ENCODE peak calls at places on chromosome 11, in four cellular contexts. B is NCI-H446 treated with DMSO at 0.1 percent for 48 hours; R is stimulated activated CD4-positive, alpha-beta T cell treated with anti-CD3 and anti-CD28 coated beads, Interleukin-15, amount 100 ng/mL, for 1 hour; M is GM23248. C is an unnamed sample.

GRCh38 chr11:105211806-105212531 is 72.4 kb upstream of the CARD18 start:
- DNase-seq in B (no peak), R (no peak), M (no peak), C (no peak)

GRCh38 chr11:35017528-35018342 is 101.3 kb downstream of the PDHX start:
- DNase-seq in B (no peak), R (no peak), M (no peak), C (no peak)

GRCh38 chr11:11965192-11965591 is 43.2 kb downstream of the DKK3 start:
- DNase-seq in B (no peak), R (no peak), M (no peak), C (no peak)

GRCh38 chr11:95849087-95849825 is 59.0 kb downstream of the CEP57 start:
- DNase-seq in B (peak), R (no peak), M (peak), C (peak)

GRCh38 chr11:71096751-71097388 is 155.5 kb downstream of the SHANK2 start:
- DNase-seq in B (no peak), R (no peak), M (no peak), C (no peak)

GRCh38 chr11:43567396-43567975 is 113.1 kb upstream of the HSD17B12 start:
- DNase-seq in B (peak), R (no peak), M (peak), C (no peak)

GRCh38 chr11:63775221-63775620 is 6.6 kb upstream of the ZFTA start:
- DNase-seq in B (no peak), R (no peak), M (no peak), C (no peak)

GRCh38 chr11:34380696-34381095 is 22.9 kb upstream of the ABTB2 start:
- DNase-seq in B (no peak), R (no peak), M (peak), C (no peak)

GRCh38 chr11:117644403-117645155 is 152.4 kb downstream of the DSCAML1 start:
- DNase-seq in B (no peak), R (no peak), M (no peak), C (no peak)

GRCh38 chr11:101866619-101867491 is 48.0 kb upstream of the CEP126 start:
- DNase-seq in B (no peak), R (no peak), M (peak), C (no peak)

GRCh38 chr11:128881221-128881620 is 9.9 kb upstream of the KCNJ5 start:
- DNase-seq in B (peak), R (no peak), M (no peak), C (no peak)

GRCh38 chr11:102788334-102789035 is 8.1 kb upstream of the MMP10 start:
- DNase-seq in B (no peak), R (no peak), M (peak), C (no peak)

GRCh38 chr11:14312736-14313438 is 46.1 kb downstream of the RRAS2 start:
- DNase-seq in B (no peak), R (no peak), M (peak), C (no peak)

GRCh38 chr11:61027141-61027840 is 55.8 kb downstream of the CD6 start:
- DNase-seq in B (no peak), R (no peak), M (no peak), C (peak)

GRCh38 chr11:62896049-62896448 is 15.4 kb downstream of the SLC3A2 start:
- DNase-seq in B (no peak), R (no peak), M (no peak), C (no peak)

GRCh38 chr11:69160296-69161116 is 4.8 kb downstream of the SMIM38 start:
- DNase-seq in B (no peak), R (no peak), M (no peak), C (no peak)

GRCh38 chr11:94725071-94725470 is 43.1 kb upstream of the AMOTL1 start:
- DNase-seq in B (no peak), R (no peak), M (no peak), C (no peak)

GRCh38 chr11:22780914-22781593 is 48.5 kb downstream of the SVIP start:
- DNase-seq in B (no peak), R (no peak), M (no peak), C (no peak)

GRCh38 chr11:70033711-70034070 is 44.4 kb upstream of the ANO1 start:
- DNase-seq in B (no peak), R (no peak), M (no peak), C (no peak)

GRCh38 chr11:293293-293851 is 4.4 kb downstream of the PGGHG start:
- DNase-seq in B (no peak), R (no peak), M (no peak), C (no peak)

GRCh38 chr11:113901141-113901540 is 3.5 kb upstream of the HTR3B start:
- DNase-seq in B (no peak), R (no peak), M (no peak), C (no peak)

GRCh38 chr11:46294365-46295309 is 17.2 kb downstream of the CREB3L1 start:
- DNase-seq in B (no peak), R (no peak), M (peak), C (no peak)

GRCh38 chr11:112880454-112880853 is 80.8 kb upstream of the NCAM1 start:
- DNase-seq in B (no peak), R (no peak), M (no peak), C (no peak)

GRCh38 chr11:58546841-58547240 is 28.8 kb downstream of the LPXN start:
- DNase-seq in B (no peak), R (no peak), M (no peak), C (no peak)

GRCh38 chr11:104957280-104957679 is 11.1 kb downstream of the CASP4 start:
- DNase-seq in B (no peak), R (no peak), M (no peak), C (no peak)

GRCh38 chr11:14974723-14975587 is 2.8 kb upstream of the CALCA start:
- DNase-seq in B (no peak), R (peak), M (peak), C (peak)

GRCh38 chr11:73963861-73964260 is 13.0 kb downstream of the DNAJB13 start:
- DNase-seq in B (no peak), R (no peak), M (peak), C (no peak)

GRCh38 chr11:46055371-46055770 is 65.9 kb downstream of the PHF21A start:
- DNase-seq in B (no peak), R (no peak), M (peak), C (no peak)

GRCh38 chr11:30821438-30821965 is 235.3 kb upstream of the MPPED2 start:
- DNase-seq in B (no peak), R (no peak), M (no peak), C (no peak)

GRCh38 chr11:59791639-59792038 is 18.9 kb downstream of the MRPL16 start:
- DNase-seq in B (no peak), R (no peak), M (no peak), C (no peak)

GRCh38 chr11:69677744-69678143 is 2.6 kb upstream of the LTO1 start:
- DNase-seq in B (no peak), R (no peak), M (peak), C (no peak)